ENCODE peak calls at places on chromosome 12, in seven cellular contexts. V is transverse colon, U is H1, K is GM23338, M is GM12878, B is HCT116, O is spleen. Z is an unnamed sample. For H3K4me1, the result is how much of the 10 kb centered on the place peaks cover.

GRCh38 chr12:128587918-128588317 is 235.8 kb downstream of the SLC15A4 start:
- DNase-seq in V (no peak), U (no peak), K (no peak), M (no peak), B (no peak), O (no peak), Z (no peak)

GRCh38 chr12:132395908-132396305 is 66.5 kb upstream of the GALNT9 start:
- DNase-seq in V (no peak), U (peak), K (no peak), M (no peak), B (no peak), O (no peak), Z (no peak)

GRCh38 chr12:106113042-106113441 is 25.7 kb downstream of the NUAK1 start:
- DNase-seq in V (no peak), U (no peak), K (no peak), M (peak), B (peak), O (no peak), Z (no peak)

GRCh38 chr12:12428047-12428446 is 71.2 kb downstream of the BORCS5 start:
- DNase-seq in V (no peak), U (no peak), K (no peak), M (no peak), B (no peak), O (no peak), Z (no peak)

GRCh38 chr12:118120579-118121363 is 15.2 kb upstream of the PEBP1 start:
- DNase-seq in V (peak), U (peak), K (peak), M (no peak), B (no peak), O (peak), Z (no peak)

GRCh38 chr12:107152331-107152730 is 59.0 kb upstream of the CRY1 start:
- DNase-seq in V (no peak), U (no peak), K (no peak), M (no peak), B (no peak), O (no peak), Z (no peak)

GRCh38 chr12:42473130-42473529 is 116.4 kb downstream of the PRICKLE1 start:
- DNase-seq in V (no peak), U (no peak), K (no peak), M (no peak), B (no peak), O (no peak), Z (no peak)

GRCh38 chr12:19847294-19848059 is 408.2 kb downstream of the AEBP2 start:
- DNase-seq in V (no peak), U (no peak), K (no peak), M (no peak), B (no peak), O (no peak), Z (no peak)

GRCh38 chr12:10968765-10969456 is 17.8 kb downstream of the TAS2R50 start:
- DNase-seq in V (no peak), U (no peak), K (no peak), M (no peak), B (no peak), O (no peak), Z (no peak)

GRCh38 chr12:1815814-1816729 is 4.3 kb upstream of the LRTM2 start:
- DNase-seq in V (no peak), U (no peak), K (no peak), M (no peak), B (no peak), O (no peak), Z (no peak)

GRCh38 chr12:6553051-6553868 is 2.6 kb downstream of the IFFO1 start:
- DNase-seq in V (no peak), U (no peak), K (no peak), M (no peak), B (no peak), O (peak), Z (no peak)

GRCh38 chr12:104958946-104959841 is 1.1 kb upstream of the SLC41A2 start:
- DNase-seq in V (no peak), U (no peak), K (peak), M (no peak), B (no peak), O (peak), Z (no peak)

GRCh38 chr12:3377056-3377455 is 113.9 kb upstream of the PRMT8 start:
- DNase-seq in V (no peak), U (peak), K (no peak), M (no peak), B (no peak), O (no peak), Z (peak)

GRCh38 chr12:15982471-15982870 is 71.3 kb downstream of the DERA start:
- DNase-seq in V (no peak), U (no peak), K (peak), M (no peak), B (no peak), O (no peak), Z (no peak)

GRCh38 chr12:82438356-82438755 is 80.0 kb downstream of the METTL25 start:
- DNase-seq in V (no peak), U (no peak), K (no peak), M (no peak), B (no peak), O (no peak), Z (no peak)

GRCh38 chr12:82144505-82144904 is 213.7 kb downstream of the CCDC59 start:
- DNase-seq in V (no peak), U (no peak), K (no peak), M (no peak), B (peak), O (no peak), Z (no peak)

GRCh38 chr12:54689984-54690383 is 41.8 kb upstream of the DCD start:
- DNase-seq in V (no peak), U (no peak), K (peak), M (no peak), B (peak), O (no peak), Z (no peak)

GRCh38 chr12:113172185-113172584 is 13.1 kb downstream of the DDX54 start:
- DNase-seq in V (no peak), U (no peak), K (no peak), M (no peak), B (no peak), O (no peak), Z (no peak)

GRCh38 chr12:109461846-109462766 is 15.0 kb downstream of the KCTD10 start:
- DNase-seq in V (peak), U (no peak), K (no peak), M (no peak), B (no peak), O (peak), Z (no peak)
- H3K4me1 ChIP-seq in V (half or more), U (half or more), K (half or more), M (under half), B (under half), O (under half), Z (half or more)

DNA sequence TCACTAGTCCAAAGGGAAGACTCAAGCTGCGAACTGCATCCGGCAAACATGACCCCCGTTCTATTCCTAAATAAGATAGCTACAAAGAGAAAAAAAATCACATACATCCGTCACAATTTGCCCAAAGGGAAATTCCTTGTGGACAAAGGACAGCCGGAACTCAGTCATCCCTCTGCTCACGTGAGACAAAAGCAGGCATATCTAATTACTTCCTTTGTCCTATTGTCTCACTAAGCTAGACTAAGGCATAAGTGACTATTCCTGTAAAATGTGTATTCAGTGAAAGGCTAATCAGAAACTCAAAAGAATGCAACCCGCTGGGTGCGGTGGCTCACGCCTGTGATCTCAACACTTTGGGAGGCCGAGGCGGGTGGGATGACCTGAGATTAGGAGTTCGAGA is 27.2 kb upstream of the NINJ2 start:
- DNase-seq in V (no peak), U (no peak), K (peak), M (no peak), B (no peak), O (no peak), Z (no peak)
- TF ChIP-seq POLR2AphosphoS5 in V (no peak), U (no peak), K (no peak), M (no peak), B (no peak), O (no peak), Z (no peak)

DNA sequence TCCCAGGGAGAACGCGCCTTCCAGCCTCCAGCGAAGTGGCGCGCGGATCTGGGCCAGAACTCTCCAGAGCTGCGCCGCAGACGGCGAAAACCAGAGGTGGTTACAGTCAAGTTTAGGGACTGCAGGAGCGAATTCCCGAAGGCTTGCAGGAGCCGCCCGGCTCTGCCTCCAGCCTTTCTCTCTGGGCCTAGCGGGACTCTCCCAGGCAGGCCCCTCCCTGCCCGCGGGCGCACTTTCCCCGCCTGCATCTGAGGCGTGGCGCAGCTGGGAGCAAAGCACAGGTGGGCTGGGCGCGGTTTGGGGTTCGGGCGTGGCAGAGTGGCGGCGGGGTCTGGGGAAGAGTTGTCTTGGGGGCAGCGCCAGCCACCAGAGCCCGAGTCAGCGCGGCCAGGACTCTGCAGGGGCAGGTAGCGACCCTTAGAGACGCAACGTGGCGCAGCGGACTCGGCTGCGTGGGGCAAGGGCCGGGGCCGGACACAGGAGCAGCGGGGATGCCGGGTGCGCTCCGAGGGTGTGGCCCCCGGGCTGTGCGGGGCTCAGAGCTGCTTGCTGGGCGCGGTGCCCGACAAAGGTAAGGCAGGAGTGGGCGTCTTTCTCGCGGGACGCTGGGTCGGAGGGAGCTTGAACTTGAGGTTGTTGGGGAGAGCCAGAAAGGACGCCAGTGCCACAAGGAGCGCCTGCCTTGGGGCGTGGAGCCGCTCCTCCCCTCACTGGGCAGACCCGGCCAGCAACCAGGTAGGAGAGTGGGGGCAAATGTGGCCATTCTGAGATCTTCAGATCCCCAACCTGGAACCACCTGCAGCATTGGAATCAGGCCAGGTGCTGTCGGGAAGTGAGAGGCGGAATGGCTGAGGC is 1126.0 kb downstream of the AACS start:
- DNase-seq in V (no peak), U (peak), K (peak), M (no peak), B (no peak), O (peak), Z (no peak)
- H3K4me3 ChIP-seq in V (no peak), U (peak), K (peak), M (no peak), B (no peak), O (peak), Z (no peak)

DNA sequence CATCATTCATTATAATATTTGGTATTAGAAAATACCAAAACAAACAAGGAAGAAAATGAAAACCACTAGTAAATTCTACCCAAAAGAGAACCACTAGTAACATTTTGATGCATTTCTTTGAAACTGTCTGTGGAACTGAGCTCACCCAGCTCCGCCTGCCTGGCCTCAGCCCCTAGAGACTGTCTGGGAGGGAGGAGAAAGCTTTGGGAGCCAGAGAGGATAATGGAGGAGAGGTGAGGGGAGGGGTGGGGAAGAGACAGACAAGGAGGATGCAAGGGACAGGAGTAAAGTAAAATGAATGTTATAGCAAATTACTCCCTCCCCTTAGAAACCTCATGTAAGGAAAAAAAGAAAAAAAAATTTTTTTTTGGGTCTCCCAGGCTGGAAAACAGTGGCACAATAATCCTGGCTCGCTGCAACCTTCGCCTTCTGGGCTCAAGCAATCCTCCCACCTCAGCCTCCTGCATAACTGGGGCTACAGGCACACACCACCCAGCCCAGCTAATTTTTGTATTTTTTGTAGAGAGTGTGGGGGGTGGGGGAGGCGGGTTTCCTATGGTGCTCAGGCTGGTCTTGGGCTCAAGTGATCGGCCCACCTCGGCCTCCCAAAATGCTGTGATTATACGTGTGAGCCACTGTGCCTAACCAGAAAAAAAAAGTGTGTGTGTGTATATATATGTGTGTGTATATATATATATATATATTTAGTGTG is 3.2 kb upstream of the MMP19 start:
- DNase-seq in V (no peak), U (no peak), K (no peak), M (no peak), B (no peak), O (no peak), Z (no peak)
- H3K4me1 ChIP-seq in V (under half), U (under half), K (under half), M (under half), B (under half), O (under half), Z (under half)

GRCh38 chr12:57320639-57321038 is 69.7 kb upstream of the STAC3 start:
- DNase-seq in V (no peak), U (no peak), K (no peak), M (no peak), B (no peak), O (no peak), Z (no peak)

GRCh38 chr12:57325395-57325794 is 74.4 kb upstream of the STAC3 start:
- DNase-seq in V (no peak), U (no peak), K (no peak), M (no peak), B (no peak), O (no peak), Z (no peak)

GRCh38 chr12:57319678-57320469 is 68.9 kb upstream of the STAC3 start:
- DNase-seq in V (no peak), U (no peak), K (no peak), M (no peak), B (no peak), O (no peak), Z (no peak)

GRCh38 chr12:57329219-57329618 is 78.2 kb upstream of the STAC3 start:
- DNase-seq in V (no peak), U (no peak), K (no peak), M (no peak), B (no peak), O (no peak), Z (no peak)

GRCh38 chr12:57323402-57323801 is 72.4 kb upstream of the STAC3 start:
- DNase-seq in V (no peak), U (no peak), K (no peak), M (no peak), B (no peak), O (no peak), Z (no peak)
- TF ChIP-seq POLR2AphosphoS5 in V (no peak), U (no peak), K (no peak), M (no peak), B (no peak), O (no peak), Z (no peak)